ENCODE peak calls at places on chromosomes 13 and 19, in nine cellular contexts. R is lower lobe of right lung; W is CD8-positive, alpha-beta memory T cell; T is mesendoderm; C is pancreas; U is tibial nerve; F is neural progenitor cell; V is heart right ventricle; S is Karpas-422. J is an unnamed sample.

GRCh38 chr13:99173606-99174005 is 27.0 kb upstream of the UBAC2 start:
- DNase-seq in R (no peak), C (no peak), T (no peak), W (no peak), V (no peak), U (no peak), S (no peak), F (no peak), J (no peak)

GRCh38 chr13:71525004-71525403 is 342.0 kb downstream of the DACH1 start:
- DNase-seq in V (no peak), T (no peak), C (no peak), S (no peak), U (no peak), R (no peak), F (no peak), W (no peak), J (no peak)

GRCh38 chr13:114296902-114297301 is 15.5 kb downstream of the UPF3A start:
- DNase-seq in F (no peak), U (no peak), C (no peak), W (no peak), V (no peak), T (no peak), R (no peak), S (no peak), J (no peak)

GRCh38 chr13:40996433-40997095 is 22.6 kb downstream of the ELF1 start:
- DNase-seq in V (no peak), W (no peak), C (no peak), U (no peak), R (no peak), T (no peak), S (no peak), F (no peak), J (no peak)

GRCh38 chr19:48544856-48545750 is 6.9 kb upstream of the SULT2B1 start:
- DNase-seq in R (no peak), U (no peak), V (no peak), F (peak; percentile 25), W (no peak), T (peak; percentile 55), S (no peak), C (no peak), J (no peak)

GRCh38 chr19:4369888-4370260 is 26.5 kb downstream of the MPND start:
- DNase-seq in U (no peak), T (peak; percentile 54), R (peak; percentile 74), S (peak; percentile 82), C (no peak), F (peak; percentile 59), V (no peak), W (peak; percentile 81), J (peak; percentile 90)

GRCh38 chr13:30743319-30744055 is 8.1 kb downstream of the ALOX5AP start:
- DNase-seq in V (no peak), C (no peak), S (no peak), F (no peak), W (no peak), R (no peak), U (peak; percentile 63), T (no peak), J (peak; percentile 71)

GRCh38 chr13:111122056-111122455 is 6.9 kb downstream of the ARHGEF7 start:
- DNase-seq in U (no peak), V (no peak), W (no peak), S (no peak), T (no peak), C (no peak), F (peak; percentile 20), R (no peak), J (no peak)

GRCh38 chr19:41546386-41546789 is 29.6 kb upstream of the CEACAM21 start:
- DNase-seq in R (peak; percentile 53), T (no peak), U (no peak), W (peak; percentile 58), S (no peak), C (no peak), V (peak; percentile 38), F (no peak), J (no peak)

GRCh38 chr19:30757836-30758617 is 385.8 kb downstream of the ZNF536 start:
- DNase-seq in W (no peak), U (no peak), C (no peak), R (no peak), S (no peak), V (no peak), F (no peak), T (no peak), J (no peak)

GRCh38 chr19:45146716-45147337 is 14.0 kb downstream of the NKPD1 start:
- DNase-seq in U (no peak), R (no peak), V (no peak), C (no peak), S (no peak), W (no peak), F (no peak), T (no peak), J (no peak)

GRCh38 chr19:46728693-46729339 is 11.9 kb upstream of the PRKD2 start:
- DNase-seq in W (peak; percentile 87), U (peak; percentile 58), T (peak; percentile 71), C (peak; percentile 70), R (peak; percentile 87), F (peak; percentile 80), V (peak; percentile 77), S (peak; percentile 91), J (peak; percentile 91)
- H3K36me3 ChIP-seq in W (peaks cover 68% of the 10 kb centered on the region), U (no peaks in the 10 kb centered on the region), T (peaks cover 29% of the 10 kb centered on the region), C (peaks cover 70% of the 10 kb centered on the region), R (peaks cover 100% of the 10 kb centered on the region), F (no peaks in the 10 kb centered on the region), V (peaks cover 87% of the 10 kb centered on the region), S (peaks cover 20% of the 10 kb centered on the region), J (peaks cover 90% of the 10 kb centered on the region)

GRCh38 chr19:12955996-12956395 is 1.0 kb downstream of the GADD45GIP1 start:
- DNase-seq in V (no peak), F (no peak), W (no peak), U (no peak), T (no peak), C (no peak), S (peak; percentile 54), R (no peak), J (no peak)

GRCh38 chr19:12952488-12953455 is 4.3 kb downstream of the GADD45GIP1 start:
- DNase-seq in V (peak; percentile 35), F (no peak), U (no peak), W (no peak), C (no peak), R (no peak), T (no peak), S (no peak), J (no peak)

GRCh38 chr19:12956446-12957388 is at the start of gene GADD45GIP1:
- DNase-seq in C (peak; percentile 77), S (peak; percentile 93), F (peak; percentile 89), W (peak; percentile 85), U (peak; percentile 45), T (peak; percentile 83), V (peak; percentile 74), R (peak; percentile 89), J (peak; percentile 85)

GRCh38 chr19:12954150-12954962 is 2.7 kb downstream of the GADD45GIP1 start:
- DNase-seq in R (no peak), F (no peak), C (no peak), T (no peak), S (peak; percentile 48), V (no peak), W (no peak), U (no peak), J (no peak)

GRCh38 chr19:12953456-12954149 is 3.4 kb downstream of the GADD45GIP1 start:
- DNase-seq in T (no peak), S (no peak), U (no peak), V (no peak), F (no peak), C (no peak), W (no peak), R (no peak), J (no peak)
- H3K36me3 ChIP-seq in T (peaks cover 12% of the 10 kb centered on the region), S (peaks cover 3% of the 10 kb centered on the region), U (no peaks in the 10 kb centered on the region), V (peaks cover 45% of the 10 kb centered on the region), F (no peaks in the 10 kb centered on the region), C (peaks cover 37% of the 10 kb centered on the region), W (peaks cover 34% of the 10 kb centered on the region), R (peaks cover 66% of the 10 kb centered on the region), J (no peaks in the 10 kb centered on the region)

GRCh38 chr19:49906879-49907564 is 10.3 kb upstream of the IL4I1 start:
- DNase-seq in F (no peak), T (no peak), W (no peak), R (no peak), S (no peak), C (no peak), U (no peak), V (no peak), J (no peak)

GRCh38 chr19:49910179-49910578 is 13.5 kb upstream of the IL4I1 start:
- DNase-seq in U (no peak), F (no peak), T (no peak), V (no peak), W (no peak), R (no peak), S (no peak), C (no peak), J (no peak)

GRCh38 chr19:49908480-49909420 is 12.1 kb upstream of the IL4I1 start:
- DNase-seq in C (no peak), T (no peak), U (no peak), R (no peak), F (no peak), V (no peak), W (no peak), S (no peak), J (no peak)

GRCh38 chr19:49911381-49912145 is 14.9 kb upstream of the IL4I1 start:
- DNase-seq in T (no peak), V (no peak), F (no peak), R (no peak), S (no peak), W (no peak), C (no peak), U (no peak), J (no peak)

DNA sequence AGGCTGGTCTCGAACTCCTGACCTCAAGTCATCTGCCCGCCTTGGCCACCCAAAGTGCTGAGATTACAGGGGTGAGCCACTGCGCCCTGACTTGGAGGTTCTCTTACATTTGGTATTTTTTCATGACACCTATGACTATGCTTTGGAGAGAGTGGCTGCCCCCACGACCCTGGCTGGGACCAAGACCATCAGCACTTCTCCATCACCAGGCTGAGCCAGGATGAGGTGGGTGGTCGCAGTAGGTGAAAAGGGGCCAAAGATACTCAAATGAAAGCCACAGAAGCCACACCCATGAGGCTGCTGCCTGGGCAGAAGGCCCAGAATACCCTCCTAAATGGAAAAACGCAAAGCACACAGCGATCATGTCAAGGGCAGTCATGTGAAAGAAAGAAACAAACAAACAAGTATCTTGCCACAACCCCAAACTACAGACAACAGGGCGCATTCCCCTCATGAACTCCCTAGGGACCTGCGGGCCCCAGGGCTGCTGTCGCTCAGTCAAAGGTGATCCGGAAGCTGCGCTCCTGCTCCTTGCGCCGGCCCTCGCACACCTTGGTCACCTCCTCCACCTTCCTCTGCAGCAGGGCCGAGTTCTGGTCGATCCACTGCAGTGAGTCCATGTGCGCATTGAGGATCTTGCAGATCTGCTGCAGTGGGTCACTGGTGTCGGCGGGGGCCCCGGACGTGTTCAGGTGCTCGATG is 11.2 kb upstream of the IL4I1 start:
- DNase-seq in C (no peak), F (no peak), R (no peak), T (no peak), W (no peak), S (no peak), V (no peak), U (no peak), J (peak; percentile 74)
- H3K36me3 ChIP-seq in C (peaks cover 12% of the 10 kb centered on the region), F (no peaks in the 10 kb centered on the region), R (peaks cover 46% of the 10 kb centered on the region), T (peaks cover 17% of the 10 kb centered on the region), W (peaks cover 4% of the 10 kb centered on the region), S (peaks cover 37% of the 10 kb centered on the region), V (peaks cover 12% of the 10 kb centered on the region), U (no peaks in the 10 kb centered on the region), J (no peaks in the 10 kb centered on the region)

DNA sequence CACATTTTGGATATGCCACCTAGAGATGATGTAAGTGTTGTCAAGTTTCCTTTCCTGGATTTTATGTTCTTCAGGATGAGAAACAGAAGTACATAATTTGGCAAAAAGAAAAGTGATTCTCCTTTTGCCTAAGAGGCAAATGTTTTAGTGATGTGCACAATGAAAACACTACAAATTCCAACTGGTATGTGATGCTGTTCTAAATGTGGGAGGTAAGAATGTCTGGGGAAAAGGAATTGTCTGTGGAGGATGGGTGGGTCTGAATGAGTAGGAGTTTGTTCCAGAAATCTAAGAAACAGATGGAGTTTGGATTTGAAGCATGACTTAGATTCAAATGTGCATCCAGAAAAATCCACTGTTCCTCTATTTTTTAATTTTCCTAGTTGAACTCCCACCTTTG is 473.6 kb upstream of the SPRY2 start:
- DNase-seq in V (no peak), R (no peak), U (no peak), T (no peak), F (no peak), S (no peak), W (no peak), C (no peak), J (no peak)
- H3K36me3 ChIP-seq in V (no peaks in the 10 kb centered on the region), R (no peaks in the 10 kb centered on the region), U (no peaks in the 10 kb centered on the region), T (no peaks in the 10 kb centered on the region), F (no peaks in the 10 kb centered on the region), S (no peaks in the 10 kb centered on the region), W (no peaks in the 10 kb centered on the region), C (no peaks in the 10 kb centered on the region), J (no peaks in the 10 kb centered on the region)